ENCODE peak calls at places on chromosomes 16 and 17, in nine cellular contexts. One of them, this sample, is unnamed.

GRCh38 chr16:66486773-66487579 is 59.9 kb downstream of the BEAN1 start:
- DNase-seq in activated CD8-positive, alpha-beta T cell treated with anti-CD3 and anti-CD28 coated beads, Interleukin-2, amount 10 ng/mL, durations not matched to agents 7 days and 5 days: peak
- DNase-seq in activated CD4-positive, alpha-beta T cell treated with anti-CD3 and anti-CD28 coated beads, Interleukin-2, amount 50 U/mL, for 1 hour: no peak
- DNase-seq in AG20443: peak
- DNase-seq in nephron progenitor cell: no peak
- DNase-seq in GM19239: no peak
- DNase-seq in anterior cingulate cortex: peak
- DNase-seq in stimulated activated CD4-positive, alpha-beta T cell treated with anti-CD3 and anti-CD28 coated beads, Interleukin-1b, Interleukin-23, amount 100 ng/mL, for 48 hours: no peak
- DNase-seq in AG04449: no peak
- DNase-seq in this sample: no peak

GRCh38 chr16:55701442-55702319 is 45.9 kb downstream of the SLC6A2 start:
- DNase-seq in nephron progenitor cell: peak
- DNase-seq in stimulated activated CD4-positive, alpha-beta T cell treated with anti-CD3 and anti-CD28 coated beads, Interleukin-1b, Interleukin-23, amount 100 ng/mL, for 48 hours: peak
- DNase-seq in AG20443: peak
- DNase-seq in GM19239: peak
- DNase-seq in anterior cingulate cortex: peak
- DNase-seq in activated CD8-positive, alpha-beta T cell treated with anti-CD3 and anti-CD28 coated beads, Interleukin-2, amount 10 ng/mL, durations not matched to agents 7 days and 5 days: peak
- DNase-seq in activated CD4-positive, alpha-beta T cell treated with anti-CD3 and anti-CD28 coated beads, Interleukin-2, amount 50 U/mL, for 1 hour: peak
- DNase-seq in AG04449: no peak
- DNase-seq in this sample: peak

GRCh38 chr17:2593846-2594656 is 597 bp downstream of the PAFAH1B1 start:
- DNase-seq in anterior cingulate cortex: peak
- DNase-seq in nephron progenitor cell: peak
- DNase-seq in GM19239: peak
- DNase-seq in AG20443: peak
- DNase-seq in activated CD8-positive, alpha-beta T cell treated with anti-CD3 and anti-CD28 coated beads, Interleukin-2, amount 10 ng/mL, durations not matched to agents 7 days and 5 days: peak
- DNase-seq in activated CD4-positive, alpha-beta T cell treated with anti-CD3 and anti-CD28 coated beads, Interleukin-2, amount 50 U/mL, for 1 hour: peak
- DNase-seq in AG04449: no peak
- DNase-seq in stimulated activated CD4-positive, alpha-beta T cell treated with anti-CD3 and anti-CD28 coated beads, Interleukin-1b, Interleukin-23, amount 100 ng/mL, for 48 hours: peak
- DNase-seq in this sample: peak

GRCh38 chr16:58614860-58615259 is 14.8 kb downstream of the CNOT1 start:
- DNase-seq in activated CD4-positive, alpha-beta T cell treated with anti-CD3 and anti-CD28 coated beads, Interleukin-2, amount 50 U/mL, for 1 hour: no peak
- DNase-seq in nephron progenitor cell: no peak
- DNase-seq in stimulated activated CD4-positive, alpha-beta T cell treated with anti-CD3 and anti-CD28 coated beads, Interleukin-1b, Interleukin-23, amount 100 ng/mL, for 48 hours: no peak
- DNase-seq in AG04449: no peak
- DNase-seq in AG20443: no peak
- DNase-seq in activated CD8-positive, alpha-beta T cell treated with anti-CD3 and anti-CD28 coated beads, Interleukin-2, amount 10 ng/mL, durations not matched to agents 7 days and 5 days: no peak
- DNase-seq in GM19239: no peak
- DNase-seq in anterior cingulate cortex: no peak
- DNase-seq in this sample: no peak

GRCh38 chr16:84449156-84450140 is 55.0 kb downstream of the MEAK7 start:
- DNase-seq in stimulated activated CD4-positive, alpha-beta T cell treated with anti-CD3 and anti-CD28 coated beads, Interleukin-1b, Interleukin-23, amount 100 ng/mL, for 48 hours: no peak
- DNase-seq in nephron progenitor cell: no peak
- DNase-seq in AG20443: no peak
- DNase-seq in GM19239: no peak
- DNase-seq in activated CD4-positive, alpha-beta T cell treated with anti-CD3 and anti-CD28 coated beads, Interleukin-2, amount 50 U/mL, for 1 hour: no peak
- DNase-seq in AG04449: no peak
- DNase-seq in activated CD8-positive, alpha-beta T cell treated with anti-CD3 and anti-CD28 coated beads, Interleukin-2, amount 10 ng/mL, durations not matched to agents 7 days and 5 days: no peak
- DNase-seq in anterior cingulate cortex: no peak
- DNase-seq in this sample: no peak

GRCh38 chr17:45123930-45124796 is 8.2 kb downstream of the PLCD3 start:
- DNase-seq in nephron progenitor cell: no peak
- DNase-seq in GM19239: no peak
- DNase-seq in AG04449: no peak
- DNase-seq in activated CD8-positive, alpha-beta T cell treated with anti-CD3 and anti-CD28 coated beads, Interleukin-2, amount 10 ng/mL, durations not matched to agents 7 days and 5 days: no peak
- DNase-seq in AG20443: peak
- DNase-seq in activated CD4-positive, alpha-beta T cell treated with anti-CD3 and anti-CD28 coated beads, Interleukin-2, amount 50 U/mL, for 1 hour: no peak
- DNase-seq in anterior cingulate cortex: no peak
- DNase-seq in stimulated activated CD4-positive, alpha-beta T cell treated with anti-CD3 and anti-CD28 coated beads, Interleukin-1b, Interleukin-23, amount 100 ng/mL, for 48 hours: no peak
- DNase-seq in this sample: no peak

GRCh38 chr17:5050281-5050680 is 15.1 kb upstream of the SLC52A1 start:
- DNase-seq in activated CD8-positive, alpha-beta T cell treated with anti-CD3 and anti-CD28 coated beads, Interleukin-2, amount 10 ng/mL, durations not matched to agents 7 days and 5 days: no peak
- DNase-seq in AG04449: no peak
- DNase-seq in GM19239: no peak
- DNase-seq in AG20443: peak
- DNase-seq in anterior cingulate cortex: no peak
- DNase-seq in stimulated activated CD4-positive, alpha-beta T cell treated with anti-CD3 and anti-CD28 coated beads, Interleukin-1b, Interleukin-23, amount 100 ng/mL, for 48 hours: no peak
- DNase-seq in activated CD4-positive, alpha-beta T cell treated with anti-CD3 and anti-CD28 coated beads, Interleukin-2, amount 50 U/mL, for 1 hour: no peak
- DNase-seq in nephron progenitor cell: no peak
- DNase-seq in this sample: no peak

GRCh38 chr17:34916120-34916519 is 45.1 kb downstream of the CCT6B start:
- DNase-seq in activated CD4-positive, alpha-beta T cell treated with anti-CD3 and anti-CD28 coated beads, Interleukin-2, amount 50 U/mL, for 1 hour: no peak
- DNase-seq in stimulated activated CD4-positive, alpha-beta T cell treated with anti-CD3 and anti-CD28 coated beads, Interleukin-1b, Interleukin-23, amount 100 ng/mL, for 48 hours: no peak
- DNase-seq in AG04449: no peak
- DNase-seq in GM19239: no peak
- DNase-seq in nephron progenitor cell: no peak
- DNase-seq in anterior cingulate cortex: no peak
- DNase-seq in activated CD8-positive, alpha-beta T cell treated with anti-CD3 and anti-CD28 coated beads, Interleukin-2, amount 10 ng/mL, durations not matched to agents 7 days and 5 days: no peak
- DNase-seq in AG20443: no peak
- DNase-seq in this sample: no peak

GRCh38 chr16:1014771-1015495 is 33.4 kb downstream of the SOX8 start:
- DNase-seq in anterior cingulate cortex: peak
- DNase-seq in activated CD4-positive, alpha-beta T cell treated with anti-CD3 and anti-CD28 coated beads, Interleukin-2, amount 50 U/mL, for 1 hour: no peak
- DNase-seq in AG04449: no peak
- DNase-seq in stimulated activated CD4-positive, alpha-beta T cell treated with anti-CD3 and anti-CD28 coated beads, Interleukin-1b, Interleukin-23, amount 100 ng/mL, for 48 hours: no peak
- DNase-seq in nephron progenitor cell: no peak
- DNase-seq in AG20443: peak
- DNase-seq in GM19239: no peak
- DNase-seq in activated CD8-positive, alpha-beta T cell treated with anti-CD3 and anti-CD28 coated beads, Interleukin-2, amount 10 ng/mL, durations not matched to agents 7 days and 5 days: no peak
- DNase-seq in this sample: no peak

GRCh38 chr16:373020-373598 is 2.8 kb upstream of the MRPL28 start:
- DNase-seq in AG20443: no peak
- DNase-seq in stimulated activated CD4-positive, alpha-beta T cell treated with anti-CD3 and anti-CD28 coated beads, Interleukin-1b, Interleukin-23, amount 100 ng/mL, for 48 hours: no peak
- DNase-seq in activated CD4-positive, alpha-beta T cell treated with anti-CD3 and anti-CD28 coated beads, Interleukin-2, amount 50 U/mL, for 1 hour: no peak
- DNase-seq in anterior cingulate cortex: no peak
- DNase-seq in activated CD8-positive, alpha-beta T cell treated with anti-CD3 and anti-CD28 coated beads, Interleukin-2, amount 10 ng/mL, durations not matched to agents 7 days and 5 days: no peak
- DNase-seq in GM19239: no peak
- DNase-seq in nephron progenitor cell: no peak
- DNase-seq in AG04449: no peak
- DNase-seq in this sample: no peak